ENCODE peak calls at places on chromosome 21, in seven cellular contexts. E is endothelial cell; K is lower lobe of right lung; N is CD4-positive, alpha-beta T cell; M is heart right ventricle; L is tibial nerve; Q is GM20000. H is an unnamed sample.

GRCh38 chr21:32728455-32729237 is 833 bp upstream of the SYNJ1 start:
- DNase-seq in E (no peak), N (no peak), L (no peak), K (no peak), Q (no peak), M (no peak), H (no peak)

GRCh38 chr21:16532841-16533240 is 803.1 kb downstream of the USP25 start:
- DNase-seq in M (no peak), K (no peak), Q (no peak), E (no peak), L (no peak), N (no peak), H (no peak)

GRCh38 chr21:25708467-25709065 is 26.1 kb downstream of the ATP5PF start:
- DNase-seq in M (peak), E (peak), L (peak), Q (peak), N (peak), K (no peak), H (no peak)

GRCh38 chr21:25636727-25637126 is 2.3 kb upstream of the JAM2 start:
- DNase-seq in M (no peak), Q (peak), E (no peak), L (no peak), K (no peak), N (no peak), H (no peak)

GRCh38 chr21:14064296-14064645 is 146.5 kb downstream of the LIPI start:
- DNase-seq in E (no peak), K (no peak), M (no peak), L (no peak), N (no peak), Q (peak), H (no peak)

GRCh38 chr21:37380349-37381323 is 14.1 kb downstream of the DYRK1A start:
- DNase-seq in N (no peak), M (peak), Q (no peak), K (no peak), E (no peak), L (no peak), H (no peak)

GRCh38 chr21:38760762-38761155 is 45.0 kb upstream of the ETS2 start:
- DNase-seq in E (no peak), M (no peak), Q (no peak), N (no peak), L (no peak), K (no peak), H (no peak)

GRCh38 chr21:15774590-15774989 is 44.8 kb downstream of the USP25 start:
- DNase-seq in K (no peak), M (no peak), Q (no peak), N (no peak), E (no peak), L (no peak), H (no peak)

GRCh38 chr21:26732442-26733221 is 112.6 kb downstream of the ADAMTS1 start:
- DNase-seq in M (peak), N (no peak), Q (no peak), E (peak), K (peak), L (peak), H (no peak)

GRCh38 chr21:25569084-25569483 is 38.2 kb downstream of the MRPL39 start:
- DNase-seq in K (no peak), L (no peak), Q (no peak), E (no peak), N (no peak), M (no peak), H (no peak)

GRCh38 chr21:21612446-21612845 is 614.2 kb downstream of the NCAM2 start:
- DNase-seq in Q (no peak), L (no peak), M (no peak), K (no peak), N (no peak), E (no peak), H (no peak)

GRCh38 chr21:32702702-32703101 is 25.1 kb downstream of the SYNJ1 start:
- DNase-seq in N (no peak), M (no peak), L (no peak), K (no peak), E (no peak), Q (no peak), H (no peak)

GRCh38 chr21:38439957-38440356 is 58.3 kb downstream of the ERG start:
- DNase-seq in N (no peak), Q (no peak), E (no peak), M (no peak), K (no peak), L (no peak), H (no peak)

GRCh38 chr21:43662286-43662685 is 2.9 kb downstream of the RRP1B start:
- DNase-seq in E (no peak), Q (no peak), K (no peak), N (no peak), L (no peak), M (no peak), H (no peak)

GRCh38 chr21:43315244-43316137 is 111.4 kb downstream of the SIK1 start:
- DNase-seq in M (no peak), Q (no peak), N (no peak), K (no peak), E (no peak), L (no peak), H (no peak)

GRCh38 chr21:44510508-44511218 is 29.3 kb downstream of the KRTAP10-1 start:
- DNase-seq in E (peak), M (peak), N (peak), Q (peak), L (no peak), K (peak), H (peak)

GRCh38 chr21:27475363-27475955 is 508.6 kb upstream of the ADAMTS5 start:
- DNase-seq in N (no peak), Q (no peak), M (no peak), L (no peak), K (no peak), E (no peak), H (no peak)

GRCh38 chr21:29175408-29176147 is 45.1 kb downstream of the MAP3K7CL start:
- DNase-seq in Q (no peak), E (no peak), M (no peak), L (no peak), N (no peak), K (no peak), H (no peak)

GRCh38 chr21:37166733-37167132 is 93.7 kb downstream of the TTC3 start:
- DNase-seq in E (no peak), L (no peak), K (no peak), Q (peak), N (no peak), M (no peak), H (no peak)

GRCh38 chr21:27519357-27519756 is 552.5 kb upstream of the ADAMTS5 start:
- DNase-seq in Q (no peak), N (no peak), M (no peak), L (no peak), K (no peak), E (no peak), H (no peak)

GRCh38 chr21:29080454-29080930 is 7.0 kb upstream of the CCT8 start:
- DNase-seq in Q (no peak), E (no peak), L (no peak), N (no peak), K (no peak), M (no peak), H (no peak)

GRCh38 chr21:14448784-14449183 is 65.8 kb upstream of the HSPA13 start:
- DNase-seq in E (no peak), K (no peak), L (no peak), N (no peak), M (no peak), Q (no peak), H (no peak)

GRCh38 chr21:15293251-15293650 is 228.5 kb upstream of the NRIP1 start:
- DNase-seq in N (no peak), M (no peak), Q (no peak), E (no peak), L (no peak), K (no peak), H (no peak)

GRCh38 chr21:36466061-36466511 is 13.8 kb downstream of the CLDN14 start:
- DNase-seq in L (no peak), E (no peak), K (no peak), M (no peak), N (no peak), Q (no peak), H (no peak)

GRCh38 chr21:40143822-40144525 is 276.7 kb downstream of the PCP4 start:
- DNase-seq in M (peak), N (no peak), L (peak), E (peak), K (no peak), Q (peak), H (peak)

GRCh38 chr21:15204140-15204774 is 139.5 kb upstream of the NRIP1 start:
- DNase-seq in K (no peak), Q (no peak), N (no peak), M (no peak), E (no peak), L (no peak), H (no peak)

GRCh38 chr21:15172963-15173362 is 108.2 kb upstream of the NRIP1 start:
- DNase-seq in Q (no peak), L (no peak), E (no peak), K (no peak), M (no peak), N (no peak), H (no peak)

GRCh38 chr21:17003221-17003620 is 509.6 kb upstream of the CXADR start:
- DNase-seq in M (no peak), N (no peak), Q (no peak), L (no peak), K (no peak), E (no peak), H (no peak)

GRCh38 chr21:23160914-23161313 is 2162.7 kb downstream of the NCAM2 start:
- DNase-seq in M (no peak), Q (no peak), K (no peak), L (no peak), E (no peak), N (no peak), H (no peak)

GRCh38 chr21:32366191-32366590 is 26.6 kb downstream of the URB1 start:
- DNase-seq in N (no peak), L (no peak), M (no peak), E (no peak), Q (no peak), K (no peak), H (no peak)

GRCh38 chr21:41210405-41211040 is 42.6 kb downstream of the BACE2 start:
- DNase-seq in Q (no peak), L (no peak), N (no peak), K (no peak), E (no peak), M (no peak), H (no peak)

GRCh38 chr21:31909153-31909771 is 36.4 kb downstream of the HUNK start:
- DNase-seq in M (no peak), E (no peak), N (no peak), L (no peak), Q (no peak), K (no peak), H (no peak)

GRCh38 chr21:38351176-38351959 is 94.6 kb downstream of the KCNJ15 start:
- DNase-seq in K (no peak), Q (no peak), M (no peak), L (no peak), E (no peak), N (no peak), H (no peak)

GRCh38 chr21:29092102-29092959 is 18.9 kb upstream of the CCT8 start:
- DNase-seq in Q (no peak), N (no peak), L (no peak), M (no peak), K (no peak), E (no peak), H (no peak)

GRCh38 chr21:42278750-42279149 is 36.5 kb downstream of the TFF3 start:
- DNase-seq in N (no peak), E (no peak), L (no peak), M (no peak), Q (no peak), K (no peak), H (no peak)

GRCh38 chr21:42279341-42279871 is 35.8 kb downstream of the TFF3 start:
- DNase-seq in Q (no peak), L (no peak), E (no peak), N (no peak), M (no peak), K (no peak), H (no peak)

GRCh38 chr21:42276076-42276475 is 39.1 kb downstream of the TFF3 start:
- DNase-seq in M (no peak), L (no peak), E (no peak), Q (no peak), K (no peak), N (no peak), H (no peak)

GRCh38 chr21:42277593-42277992 is 37.6 kb downstream of the TFF3 start:
- DNase-seq in K (no peak), Q (no peak), M (no peak), N (no peak), L (no peak), E (no peak), H (no peak)

DNA sequence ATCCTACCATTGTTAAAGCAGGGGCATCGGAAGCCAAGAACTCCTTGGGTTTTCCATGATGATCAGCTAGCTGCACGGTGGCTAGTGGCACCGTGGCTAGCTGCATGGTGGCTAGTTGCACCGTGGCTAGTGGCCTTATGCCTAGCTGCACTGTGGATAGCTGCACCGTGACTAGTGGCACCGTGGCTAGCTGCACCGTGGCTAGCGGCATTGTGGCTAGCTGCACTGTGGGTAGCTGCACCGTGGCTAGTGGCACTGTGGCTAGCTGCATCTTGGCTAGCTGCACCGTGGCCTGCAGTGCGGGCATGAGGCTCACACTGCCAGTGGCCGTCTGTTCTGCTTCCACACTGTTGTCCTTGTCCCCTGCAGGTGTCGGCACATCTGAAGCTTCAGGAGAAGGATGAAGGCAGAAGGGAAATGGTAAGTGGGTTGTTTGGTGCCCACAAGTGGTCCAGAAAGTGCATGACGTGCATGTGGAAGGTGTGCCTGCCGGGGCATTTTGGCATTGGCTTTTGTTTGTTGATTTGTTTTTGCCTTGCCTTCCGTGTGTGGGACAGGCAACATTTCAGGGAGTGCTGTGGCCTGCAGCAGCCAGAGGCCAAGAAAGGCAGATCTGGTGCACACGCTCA is 38.6 kb downstream of the TFF3 start:
- DNase-seq in K (no peak), Q (no peak), M (no peak), E (no peak), N (no peak), L (no peak), H (no peak)
- TF ChIP-seq CTCF in K (no peak), Q (no peak), M (peak), E (no peak), N (no peak), L (no peak), H (no peak)

DNA sequence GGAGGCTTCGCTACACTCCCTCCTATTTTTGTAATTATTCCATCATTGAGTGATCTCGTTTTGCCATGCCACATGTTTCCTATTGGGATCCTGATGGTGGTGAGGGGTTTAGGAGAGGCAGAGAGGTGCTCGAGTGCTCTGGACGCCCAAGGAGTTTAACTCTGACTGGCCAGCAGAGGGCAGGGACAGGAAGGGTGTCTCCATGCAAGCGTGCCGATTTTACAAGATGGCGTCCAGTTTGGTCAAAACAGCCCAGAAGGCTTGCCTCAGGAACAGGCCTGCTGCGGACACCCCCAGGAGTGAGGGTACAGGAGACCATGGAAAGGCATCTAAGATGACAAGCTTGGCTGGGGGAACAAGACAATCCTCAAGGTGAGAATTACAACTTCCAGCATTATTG is 33.8 kb upstream of the KCNE2 start:
- DNase-seq in E (no peak), K (no peak), L (no peak), Q (no peak), M (no peak), N (no peak), H (no peak)
- TF ChIP-seq CTCF in E (no peak), K (no peak), L (no peak), Q (no peak), M (no peak), N (no peak), H (no peak)

GRCh38 chr21:18725653-18726052 is 322.1 kb upstream of the TMPRSS15 start:
- DNase-seq in M (no peak), K (no peak), L (no peak), Q (no peak), E (peak), N (no peak), H (no peak)
- TF ChIP-seq CTCF in M (no peak), K (no peak), L (no peak), Q (no peak), E (peak), N (no peak), H (no peak)

GRCh38 chr21:45542242-45542666 is at the start of gene SLC19A1:
- DNase-seq in E (peak), K (peak), Q (peak), M (peak), N (peak), L (no peak), H (peak)
- TF ChIP-seq CTCF in E (no peak), K (peak), Q (peak), M (peak), N (no peak), L (peak), H (peak)